ENCODE peak calls at places on chromosomes 4 and X, in eight cellular contexts. One of them, this sample, is unnamed.

GRCh38 chr4:88320174-88320779 is 35.9 kb upstream of the PPM1K start:
- ATAC-seq in central memory CD8-positive, alpha-beta T cell: peak; percentile 48
- ATAC-seq in left cardiac atrium: no peak
- ATAC-seq in left lung: no peak
- ATAC-seq in natural killer cell: peak; percentile 42
- ATAC-seq in HCT116: no peak
- ATAC-seq in mucosa of descending colon: peak; percentile 36
- ATAC-seq in pancreas: no peak
- ATAC-seq in this sample: peak; percentile 78

GRCh38 chr4:153595894-153596601 is 88.0 kb upstream of the TLR2 start:
- ATAC-seq in pancreas: no peak
- ATAC-seq in natural killer cell: no peak
- ATAC-seq in HCT116: no peak
- ATAC-seq in mucosa of descending colon: no peak
- ATAC-seq in left cardiac atrium: no peak
- ATAC-seq in left lung: no peak
- ATAC-seq in central memory CD8-positive, alpha-beta T cell: no peak
- ATAC-seq in this sample: peak; percentile 96

GRCh38 chrX:134990475-134991473 is at the start of gene SMIM10:
- ATAC-seq in left lung: peak; percentile 91
- ATAC-seq in HCT116: no peak
- ATAC-seq in central memory CD8-positive, alpha-beta T cell: no peak
- ATAC-seq in natural killer cell: peak; percentile 32
- ATAC-seq in pancreas: peak; percentile 86
- ATAC-seq in left cardiac atrium: peak; percentile 98
- ATAC-seq in mucosa of descending colon: peak; percentile 80
- ATAC-seq in this sample: peak; percentile 59

GRCh38 chrX:151359931-151360871 is 36.8 kb upstream of the VMA21 start:
- ATAC-seq in natural killer cell: peak; percentile 49
- ATAC-seq in left lung: peak; percentile 90
- ATAC-seq in central memory CD8-positive, alpha-beta T cell: no peak
- ATAC-seq in pancreas: peak; percentile 90
- ATAC-seq in left cardiac atrium: peak; percentile 44
- ATAC-seq in HCT116: peak; percentile 96
- ATAC-seq in mucosa of descending colon: peak; percentile 70
- ATAC-seq in this sample: peak; percentile 28

GRCh38 chr4:879730-880079 is 52.4 kb downstream of the GAK start:
- ATAC-seq in pancreas: no peak
- ATAC-seq in mucosa of descending colon: peak; percentile 23
- ATAC-seq in HCT116: no peak
- ATAC-seq in central memory CD8-positive, alpha-beta T cell: peak; percentile 81
- ATAC-seq in natural killer cell: peak; percentile 48
- ATAC-seq in left lung: no peak
- ATAC-seq in left cardiac atrium: no peak
- ATAC-seq in this sample: no peak

GRCh38 chrX:585115-585808 is 45.3 kb upstream of the SHOX start:
- ATAC-seq in mucosa of descending colon: no peak
- ATAC-seq in HCT116: no peak
- ATAC-seq in central memory CD8-positive, alpha-beta T cell: no peak
- ATAC-seq in natural killer cell: no peak
- ATAC-seq in left cardiac atrium: no peak
- ATAC-seq in pancreas: no peak
- ATAC-seq in left lung: no peak
- ATAC-seq in this sample: no peak

GRCh38 chr4:183905081-183905592 is at the start of gene STOX2:
- ATAC-seq in pancreas: peak; percentile 92
- ATAC-seq in left cardiac atrium: peak; percentile 88
- ATAC-seq in HCT116: no peak
- ATAC-seq in natural killer cell: peak; percentile 21
- ATAC-seq in mucosa of descending colon: peak; percentile 78
- ATAC-seq in central memory CD8-positive, alpha-beta T cell: no peak
- ATAC-seq in left lung: peak; percentile 94
- ATAC-seq in this sample: peak; percentile 88

GRCh38 chrX:131970347-131970746 is 52.8 kb upstream of the STK26 start:
- ATAC-seq in left lung: no peak
- ATAC-seq in natural killer cell: no peak
- ATAC-seq in central memory CD8-positive, alpha-beta T cell: no peak
- ATAC-seq in left cardiac atrium: no peak
- ATAC-seq in HCT116: no peak
- ATAC-seq in mucosa of descending colon: no peak
- ATAC-seq in pancreas: no peak
- ATAC-seq in this sample: no peak

GRCh38 chr4:184778325-184778724 is 44.4 kb upstream of the CENPU start:
- ATAC-seq in mucosa of descending colon: no peak
- ATAC-seq in natural killer cell: no peak
- ATAC-seq in left cardiac atrium: no peak
- ATAC-seq in left lung: no peak
- ATAC-seq in HCT116: no peak
- ATAC-seq in central memory CD8-positive, alpha-beta T cell: no peak
- ATAC-seq in pancreas: no peak
- ATAC-seq in this sample: no peak

GRCh38 chr4:73704314-73705055 is 35.9 kb upstream of the CXCL8 start:
- ATAC-seq in mucosa of descending colon: peak; percentile 70
- ATAC-seq in left cardiac atrium: peak; percentile 93
- ATAC-seq in left lung: peak; percentile 88
- ATAC-seq in HCT116: peak; percentile 70
- ATAC-seq in natural killer cell: peak; percentile 71
- ATAC-seq in pancreas: peak; percentile 99
- ATAC-seq in central memory CD8-positive, alpha-beta T cell: no peak
- ATAC-seq in this sample: peak; percentile 92

This sample was measured in esophagus mucosa.